ENCODE peak calls at places on chromosomes 12 and 14, in five cellular contexts. U, T, Q, N and K are unnamed samples.

GRCh38 chr12:42691991-42692557 is 102.5 kb upstream of the PRICKLE1 start:
- DNase-seq in Q (no peak), U (no peak), N (no peak), T (no peak), K (no peak)

GRCh38 chr14:94764573-94764972 is 5.3 kb downstream of the GSC start:
- DNase-seq in N (no peak), T (no peak), Q (no peak), U (no peak), K (no peak)

GRCh38 chr12:119682635-119683340 is 14.9 kb downstream of the PRKAB1 start:
- DNase-seq in Q (no peak), N (no peak), T (no peak), U (no peak), K (no peak)

GRCh38 chr14:100289916-100290606 is 16.2 kb downstream of the SLC25A29 start:
- DNase-seq in U (no peak), N (peak), Q (peak), T (no peak), K (no peak)

GRCh38 chr14:100193417-100194357 is 34.2 kb upstream of the DEGS2 start:
- DNase-seq in N (no peak), T (no peak), Q (no peak), U (no peak), K (peak)

GRCh38 chr12:39199371-39199770 is 243.5 kb downstream of the KIF21A start:
- DNase-seq in N (no peak), U (no peak), Q (no peak), T (no peak), K (no peak)

GRCh38 chr12:94284046-94284445 is 135.7 kb downstream of the PLXNC1 start:
- DNase-seq in Q (no peak), N (no peak), U (no peak), T (no peak), K (no peak)

GRCh38 chr12:115043079-115043478 is 359.1 kb upstream of the TBX3 start:
- DNase-seq in Q (no peak), T (no peak), U (no peak), N (no peak), K (no peak)

GRCh38 chr12:82635263-82635662 is 51.4 kb upstream of the TMTC2 start:
- DNase-seq in U (no peak), N (no peak), T (no peak), Q (no peak), K (no peak)

GRCh38 chr14:101070540-101071492 is 167.3 kb upstream of the RTL1 start:
- DNase-seq in Q (no peak), U (no peak), N (peak), T (no peak), K (no peak)

GRCh38 chr14:104882325-104882973 is 17.4 kb downstream of the CEP170B start:
- DNase-seq in N (peak), T (peak), U (no peak), Q (no peak), K (peak)

GRCh38 chr12:116164976-116165425 is 112.5 kb downstream of the MED13L start:
- DNase-seq in U (peak), Q (no peak), N (no peak), T (no peak), K (no peak)

GRCh38 chr12:131836193-131836592 is 8.0 kb downstream of the MMP17 start:
- DNase-seq in N (no peak), T (peak), U (no peak), Q (no peak), K (no peak)

GRCh38 chr14:100570726-100571454 is 16.3 kb downstream of the BEGAIN start:
- DNase-seq in Q (no peak), U (no peak), N (no peak), T (no peak), K (no peak)

GRCh38 chr12:2248901-2249381 is 196.2 kb downstream of the CACNA1C start:
- DNase-seq in U (peak), Q (no peak), T (no peak), N (no peak), K (no peak)

GRCh38 chr14:90541076-90541634 is 144.3 kb downstream of the CALM1 start:
- DNase-seq in T (no peak), Q (no peak), U (no peak), N (no peak), K (no peak)

GRCh38 chr14:88683119-88683518 is 109.6 kb downstream of the EML5 start:
- DNase-seq in U (no peak), Q (no peak), N (no peak), T (no peak), K (no peak)

GRCh38 chr14:23034498-23035302 is at the start of gene PSMB5:
- DNase-seq in T (peak), Q (peak), N (peak), U (peak), K (peak)

GRCh38 chr12:80838024-80838658 is 99.6 kb downstream of the LIN7A start:
- DNase-seq in N (no peak), T (peak), U (no peak), Q (no peak), K (no peak)

GRCh38 chr12:80837342-80837978 is 100.3 kb downstream of the LIN7A start:
- DNase-seq in N (peak), Q (peak), T (peak), U (peak), K (peak)

GRCh38 chr12:80834724-80835123 is 103.0 kb downstream of the LIN7A start:
- DNase-seq in N (no peak), Q (no peak), U (no peak), T (no peak), K (no peak)

DNA sequence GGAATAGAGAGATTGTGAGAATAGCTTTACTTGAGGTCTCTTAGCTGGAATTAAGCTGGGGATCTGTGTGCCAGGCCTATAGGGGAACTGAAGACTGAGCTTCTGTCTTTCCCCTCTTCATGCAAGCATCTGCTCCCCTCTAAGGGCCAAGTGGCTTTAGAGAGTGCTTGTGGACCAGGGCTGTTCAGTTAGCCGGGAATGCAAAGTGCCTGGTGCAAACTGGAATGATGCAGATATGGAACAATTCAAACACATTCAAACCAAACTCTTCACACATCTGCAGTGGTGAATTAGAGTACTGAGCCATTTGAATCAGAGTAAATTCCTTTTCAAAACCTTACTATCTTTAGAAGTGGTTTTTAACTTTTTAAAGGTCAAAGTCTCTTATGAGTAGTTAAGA is 99.0 kb downstream of the LIN7A start:
- DNase-seq in T (no peak), Q (peak), U (no peak), N (no peak), K (peak)
- TF ChIP-seq CTCF in T (no peak), Q (no peak), U (no peak), N (no peak), K (no peak)

DNA sequence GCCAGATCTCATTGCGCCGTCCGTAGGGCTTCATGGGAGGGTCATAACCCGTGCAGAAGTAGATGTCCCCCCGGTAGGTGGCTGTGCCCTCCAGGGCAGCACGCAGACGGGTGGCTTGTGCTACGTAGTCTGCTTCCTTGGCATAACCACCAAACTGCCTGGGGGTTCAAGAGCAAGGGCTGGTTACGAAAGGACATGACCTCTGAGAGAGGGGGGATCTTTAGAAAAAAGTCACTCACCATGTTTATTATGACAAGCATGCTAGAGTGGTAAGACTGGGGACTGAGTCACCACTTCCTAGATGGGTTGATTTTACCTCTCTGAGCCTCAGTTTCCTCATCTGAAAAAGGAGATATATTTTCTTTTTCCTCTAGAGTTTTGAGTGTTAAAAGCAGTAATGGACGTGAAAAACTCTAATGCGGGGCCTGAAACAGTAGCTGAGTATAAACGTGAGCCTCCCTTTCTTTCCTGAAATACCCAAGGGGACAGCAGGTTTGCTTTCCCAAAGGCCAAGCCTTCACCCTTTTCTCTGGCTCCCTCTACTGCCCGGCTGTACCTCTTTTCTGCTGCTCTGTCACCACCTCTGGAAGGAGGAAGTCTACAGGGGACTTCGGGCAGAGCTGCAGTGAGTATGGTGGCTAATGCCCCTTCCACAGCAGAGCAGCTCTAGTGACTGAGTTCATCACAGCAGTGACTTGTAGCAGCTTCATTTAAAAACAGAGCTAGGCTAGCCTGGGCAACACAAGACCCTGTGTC is 23.5 kb upstream of the GPRC5D start:
- DNase-seq in T (no peak), Q (peak), N (peak), U (peak), K (peak)
- TF ChIP-seq CTCF in T (peak), Q (peak), N (no peak), U (peak), K (peak)

DNA sequence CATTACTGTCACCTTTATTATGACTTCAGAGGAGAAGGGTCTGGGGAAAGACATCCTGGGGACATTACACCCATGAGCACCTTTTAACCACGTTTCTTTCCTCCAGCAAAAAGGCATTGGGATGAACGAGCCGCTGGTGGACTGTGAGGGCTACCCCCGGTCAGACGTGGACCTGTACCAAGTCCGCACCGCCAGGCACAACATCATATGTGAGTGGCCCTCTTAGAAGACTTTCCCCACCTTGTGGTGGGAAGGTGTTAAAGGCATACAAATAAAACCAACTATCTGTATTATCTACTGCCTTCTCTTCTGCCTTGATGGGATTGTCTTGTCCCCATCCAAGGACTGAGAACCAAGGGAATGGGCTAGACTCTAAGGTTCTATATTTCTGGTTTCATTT is 6.0 kb downstream of the PSMD9 start:
- DNase-seq in T (peak), U (peak), N (peak), Q (peak), K (peak)
- TF ChIP-seq CTCF in T (peak), U (peak), N (peak), Q (peak), K (peak)

DNA sequence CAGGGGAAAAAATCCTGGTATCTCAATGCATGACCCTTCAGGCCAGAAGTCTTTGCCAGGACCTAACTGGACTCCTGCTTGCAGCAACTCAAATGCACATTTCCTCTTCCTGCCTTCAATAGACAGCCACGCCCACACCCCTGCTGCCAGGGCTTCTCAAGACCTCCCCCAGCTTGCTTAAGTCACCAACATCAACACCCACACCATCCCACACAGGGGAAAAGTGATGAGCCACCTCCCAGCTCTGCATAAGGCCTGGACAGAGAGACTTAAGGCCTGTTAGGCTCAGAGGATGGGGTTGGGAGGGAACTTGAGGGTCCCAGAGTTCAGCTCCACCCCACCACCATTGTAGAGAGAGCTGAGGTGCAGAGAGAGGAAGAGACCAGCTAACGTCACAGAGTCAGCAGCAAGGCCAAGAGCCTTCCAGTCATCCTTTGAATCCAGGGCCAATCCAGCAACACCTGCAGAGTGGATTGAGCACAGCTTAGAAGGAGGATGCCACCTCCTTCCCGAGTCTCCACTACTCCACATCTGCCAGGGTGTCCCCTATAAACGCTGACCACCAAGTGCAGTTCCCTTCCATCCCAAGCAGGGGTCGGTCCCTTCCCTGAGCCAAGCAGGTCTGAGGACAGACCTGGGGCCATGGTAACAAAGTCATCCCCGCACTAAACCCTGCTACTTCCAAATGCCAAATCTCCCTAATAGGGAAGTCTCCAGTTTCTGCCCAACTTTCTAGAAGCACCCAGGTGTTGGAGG is 50.0 kb downstream of the KDM2B start:
- DNase-seq in U (peak), T (peak), Q (no peak), N (peak), K (no peak)
- TF ChIP-seq CTCF in U (no peak), T (no peak), Q (no peak), N (no peak), K (no peak)

GRCh38 chr14:49464885-49465284 is 121.3 kb downstream of the RPS29 start:
- DNase-seq in T (no peak), N (peak), Q (peak), U (no peak), K (peak)
- TF ChIP-seq CTCF in T (no peak), N (peak), Q (peak), U (peak), K (peak)